ENCODE peak calls at places on chromosomes 1 and 21, in seven cellular contexts. One of them, this sample, is unnamed.

GRCh38 chr1:198265073-198265661 is 108.4 kb downstream of the NEK7 start:
- DNase-seq in stimulated activated CD8-positive, alpha-beta memory T cell treated with anti-CD3 and anti-CD28 coated beads, Interleukin-4, amount 100 ng/mL, for 4 hours: no peak
- DNase-seq in GM23248: peak; percentile 55
- DNase-seq in globus pallidus: peak; percentile 4
- DNase-seq in neuronal stem cell: no peak
- DNase-seq in MV-4-11: peak; percentile 13
- DNase-seq in HFF-Myc: no peak
- DNase-seq in this sample: no peak

GRCh38 chr1:184287001-184287400 is 99.8 kb upstream of the C1orf21 start:
- DNase-seq in stimulated activated CD8-positive, alpha-beta memory T cell treated with anti-CD3 and anti-CD28 coated beads, Interleukin-4, amount 100 ng/mL, for 4 hours: no peak
- DNase-seq in GM23248: no peak
- DNase-seq in globus pallidus: no peak
- DNase-seq in neuronal stem cell: no peak
- DNase-seq in MV-4-11: no peak
- DNase-seq in HFF-Myc: peak; percentile 33
- DNase-seq in this sample: no peak

GRCh38 chr1:97433520-97434175 is 487.2 kb downstream of the DPYD start:
- DNase-seq in stimulated activated CD8-positive, alpha-beta memory T cell treated with anti-CD3 and anti-CD28 coated beads, Interleukin-4, amount 100 ng/mL, for 4 hours: no peak
- DNase-seq in GM23248: peak; percentile 93
- DNase-seq in globus pallidus: no peak
- DNase-seq in neuronal stem cell: no peak
- DNase-seq in MV-4-11: peak; percentile 33
- DNase-seq in HFF-Myc: peak; percentile 59
- DNase-seq in this sample: peak; percentile 93

GRCh38 chr1:81729818-81730217 is 70.9 kb upstream of the ADGRL2 start:
- DNase-seq in stimulated activated CD8-positive, alpha-beta memory T cell treated with anti-CD3 and anti-CD28 coated beads, Interleukin-4, amount 100 ng/mL, for 4 hours: no peak
- DNase-seq in GM23248: no peak
- DNase-seq in globus pallidus: no peak
- DNase-seq in neuronal stem cell: no peak
- DNase-seq in MV-4-11: no peak
- DNase-seq in HFF-Myc: no peak
- DNase-seq in this sample: no peak

GRCh38 chr1:27724961-27725373 is 794 bp upstream of the FAM76A start:
- DNase-seq in stimulated activated CD8-positive, alpha-beta memory T cell treated with anti-CD3 and anti-CD28 coated beads, Interleukin-4, amount 100 ng/mL, for 4 hours: no peak
- DNase-seq in GM23248: peak; percentile 42
- DNase-seq in globus pallidus: no peak
- DNase-seq in neuronal stem cell: no peak
- DNase-seq in MV-4-11: no peak
- DNase-seq in HFF-Myc: no peak
- DNase-seq in this sample: peak; percentile 54

GRCh38 chr1:12415239-12415543 is 185.4 kb downstream of the VPS13D start:
- DNase-seq in stimulated activated CD8-positive, alpha-beta memory T cell treated with anti-CD3 and anti-CD28 coated beads, Interleukin-4, amount 100 ng/mL, for 4 hours: no peak
- DNase-seq in GM23248: peak; percentile 53
- DNase-seq in globus pallidus: no peak
- DNase-seq in neuronal stem cell: no peak
- DNase-seq in MV-4-11: no peak
- DNase-seq in HFF-Myc: no peak
- DNase-seq in this sample: no peak

GRCh38 chr21:33071878-33072306 is 2.0 kb downstream of the OLIG1 start:
- DNase-seq in stimulated activated CD8-positive, alpha-beta memory T cell treated with anti-CD3 and anti-CD28 coated beads, Interleukin-4, amount 100 ng/mL, for 4 hours: no peak
- DNase-seq in GM23248: peak; percentile 31
- DNase-seq in globus pallidus: no peak
- DNase-seq in neuronal stem cell: no peak
- DNase-seq in MV-4-11: peak; percentile 22
- DNase-seq in HFF-Myc: no peak
- DNase-seq in this sample: no peak

GRCh38 chr21:27693376-27693775 is 726.5 kb upstream of the ADAMTS5 start:
- DNase-seq in stimulated activated CD8-positive, alpha-beta memory T cell treated with anti-CD3 and anti-CD28 coated beads, Interleukin-4, amount 100 ng/mL, for 4 hours: no peak
- DNase-seq in GM23248: peak; percentile 87
- DNase-seq in globus pallidus: no peak
- DNase-seq in neuronal stem cell: no peak
- DNase-seq in MV-4-11: peak; percentile 24
- DNase-seq in HFF-Myc: no peak
- DNase-seq in this sample: no peak

GRCh38 chr1:53435151-53435550 is 24.0 kb upstream of the DMRTB1 start:
- DNase-seq in stimulated activated CD8-positive, alpha-beta memory T cell treated with anti-CD3 and anti-CD28 coated beads, Interleukin-4, amount 100 ng/mL, for 4 hours: no peak
- DNase-seq in GM23248: no peak
- DNase-seq in globus pallidus: no peak
- DNase-seq in neuronal stem cell: no peak
- DNase-seq in MV-4-11: no peak
- DNase-seq in HFF-Myc: no peak
- DNase-seq in this sample: no peak

GRCh38 chr1:117606608-117607261 is 887 bp downstream of the TENT5C start:
- DNase-seq in stimulated activated CD8-positive, alpha-beta memory T cell treated with anti-CD3 and anti-CD28 coated beads, Interleukin-4, amount 100 ng/mL, for 4 hours: peak; percentile 12
- DNase-seq in GM23248: peak; percentile 56
- DNase-seq in globus pallidus: peak; percentile 7
- DNase-seq in neuronal stem cell: peak; percentile 31
- DNase-seq in MV-4-11: peak; percentile 28
- DNase-seq in HFF-Myc: no peak
- DNase-seq in this sample: peak; percentile 63

GRCh38 chr1:186404454-186405051 is 28.9 kb downstream of the ODR4 start:
- DNase-seq in stimulated activated CD8-positive, alpha-beta memory T cell treated with anti-CD3 and anti-CD28 coated beads, Interleukin-4, amount 100 ng/mL, for 4 hours: no peak
- DNase-seq in GM23248: peak; percentile 85
- DNase-seq in globus pallidus: peak; percentile 32
- DNase-seq in neuronal stem cell: peak; percentile 4
- DNase-seq in MV-4-11: peak; percentile 78
- DNase-seq in HFF-Myc: peak; percentile 67
- DNase-seq in this sample: peak; percentile 90

GRCh38 chr1:28516518-28516956 is 10.7 kb downstream of the RCC1 start:
- DNase-seq in stimulated activated CD8-positive, alpha-beta memory T cell treated with anti-CD3 and anti-CD28 coated beads, Interleukin-4, amount 100 ng/mL, for 4 hours: no peak
- DNase-seq in GM23248: peak; percentile 22
- DNase-seq in globus pallidus: no peak
- DNase-seq in neuronal stem cell: no peak
- DNase-seq in MV-4-11: no peak
- DNase-seq in HFF-Myc: no peak
- DNase-seq in this sample: peak; percentile 41

GRCh38 chr1:111139234-111139955 is 498 bp downstream of the DRAM2 start:
- DNase-seq in stimulated activated CD8-positive, alpha-beta memory T cell treated with anti-CD3 and anti-CD28 coated beads, Interleukin-4, amount 100 ng/mL, for 4 hours: peak; percentile 12
- DNase-seq in GM23248: peak; percentile 77
- DNase-seq in globus pallidus: peak; percentile 46
- DNase-seq in neuronal stem cell: peak; percentile 65
- DNase-seq in MV-4-11: peak; percentile 48
- DNase-seq in HFF-Myc: no peak
- DNase-seq in this sample: peak; percentile 81